ENCODE peak calls at places on chromosomes 4 and X, in six cellular contexts. A is left lung, I is astrocyte of the cerebellum, K is fibroblast of lung, O is ovary, E is fibroblast of mammary gland. C is an unnamed sample.
A peak's percentile ranks its signal among the peaks of the same experiment; 100 is the strongest.

GRCh38 chrX:133645977-133646750 is 230.9 kb upstream of the GPC4 start:
- DNase-seq in I (peak; percentile 58), A (no peak), E (peak; percentile 93), K (peak; percentile 84), O (no peak), C (peak; percentile 54)

GRCh38 chrX:29215251-29215650 is 628.0 kb downstream of the IL1RAPL1 start:
- DNase-seq in K (peak; percentile 10), O (no peak), A (no peak), I (no peak), E (peak; percentile 4), C (no peak)

GRCh38 chrX:24498975-24499374 is 33.9 kb downstream of the PDK3 start:
- DNase-seq in E (peak; percentile 22), K (peak; percentile 6), A (no peak), O (no peak), I (no peak), C (peak; percentile 17)

GRCh38 chr4:5381981-5382441 is 326.3 kb downstream of the EVC2 start:
- DNase-seq in K (peak; percentile 59), O (no peak), E (peak; percentile 18), A (no peak), I (no peak), C (peak; percentile 61)

GRCh38 chr4:1465173-1466033 is 59.2 kb upstream of the NKX1-1 start:
- DNase-seq in K (no peak), A (peak; percentile 22), E (no peak), O (no peak), I (no peak), C (no peak)

GRCh38 chr4:30402276-30402675 is 317.9 kb upstream of the PCDH7 start:
- DNase-seq in I (no peak), A (no peak), K (peak; percentile 15), O (no peak), E (peak; percentile 47), C (peak; percentile 30)

GRCh38 chrX:16712116-16712824 is at the start of gene CTPS2:
- DNase-seq in K (peak; percentile 53), O (peak; percentile 65), A (peak; percentile 72), E (peak; percentile 59), I (no peak), C (peak; percentile 60)

GRCh38 chr4:26144526-26145167 is 176.2 kb upstream of the RBPJ start:
- DNase-seq in A (no peak), E (no peak), K (peak; percentile 63), I (no peak), O (no peak), C (peak; percentile 10)

GRCh38 chr4:85825937-85826678 is 351.2 kb downstream of the ARHGAP24 start:
- DNase-seq in O (no peak), I (peak; percentile 77), E (peak; percentile 45), K (peak; percentile 80), A (peak; percentile 53), C (peak; percentile 66)

GRCh38 chr4:118018381-118018780 is 15.9 kb upstream of the NDST3 start:
- DNase-seq in I (no peak), A (no peak), K (no peak), E (no peak), O (no peak), C (no peak)

GRCh38 chr4:84967292-84967651 is 782 bp upstream of the WDFY3 start:
- DNase-seq in O (no peak), I (no peak), A (no peak), E (peak; percentile 66), K (peak; percentile 44), C (peak; percentile 35)

GRCh38 chr4:2390780-2391490 is 27.5 kb downstream of the ZFYVE28 start:
- DNase-seq in E (no peak), K (no peak), O (no peak), I (no peak), A (no peak), C (no peak)

GRCh38 chr4:168183717-168184571 is 91.6 kb downstream of the ANXA10 start:
- DNase-seq in I (peak; percentile 27), K (peak; percentile 39), O (no peak), A (no peak), E (peak; percentile 51), C (peak; percentile 55)

GRCh38 chr4:165474784-165475705 is 96.2 kb downstream of the CPE start:
- DNase-seq in E (no peak), K (no peak), O (no peak), A (no peak), I (no peak), C (no peak)

GRCh38 chr4:151935411-151935810 is 174.6 kb upstream of the GATB start:
- DNase-seq in E (no peak), K (no peak), A (no peak), I (no peak), O (no peak), C (no peak)

GRCh38 chr4:128163177-128164117 is 102.3 kb downstream of the LARP1B start:
- DNase-seq in A (no peak), E (peak; percentile 55), I (peak; percentile 57), K (peak; percentile 86), O (no peak), C (peak; percentile 78)

GRCh38 chr4:168630445-168631187 is 133.8 kb downstream of the PALLD start:
- DNase-seq in K (peak; percentile 98), E (peak; percentile 95), I (peak; percentile 91), A (no peak), O (no peak), C (peak; percentile 95)

GRCh38 chr4:122666527-122667245 is 45.8 kb upstream of the IL21 start:
- DNase-seq in E (peak; percentile 96), O (no peak), I (peak; percentile 79), A (no peak), K (peak; percentile 96), C (peak; percentile 95)

GRCh38 chrX:100905620-100906019 is 23.1 kb downstream of the XKRX start:
- DNase-seq in K (no peak), A (no peak), E (no peak), I (no peak), O (no peak), C (no peak)

GRCh38 chr4:146883070-146883469 is 62.6 kb downstream of the TTC29 start:
- DNase-seq in K (no peak), E (no peak), O (no peak), A (peak; percentile 33), I (no peak), C (no peak)
- TF ChIP-seq CTCF in K (no peak), E (no peak), O (no peak), A (no peak), I (no peak), C (no peak)

GRCh38 chrX:13571136-13571535 is 1.7 kb downstream of the EGFL6 start:
- DNase-seq in O (no peak), A (no peak), E (no peak), I (no peak), K (no peak), C (no peak)

GRCh38 chrX:13574600-13574999 is 5.2 kb downstream of the EGFL6 start:
- DNase-seq in E (no peak), I (no peak), O (no peak), A (no peak), K (no peak), C (no peak)

GRCh38 chrX:13570245-13570573 is 808 bp downstream of the EGFL6 start:
- DNase-seq in E (no peak), O (no peak), I (no peak), A (no peak), K (no peak), C (no peak)

DNA sequence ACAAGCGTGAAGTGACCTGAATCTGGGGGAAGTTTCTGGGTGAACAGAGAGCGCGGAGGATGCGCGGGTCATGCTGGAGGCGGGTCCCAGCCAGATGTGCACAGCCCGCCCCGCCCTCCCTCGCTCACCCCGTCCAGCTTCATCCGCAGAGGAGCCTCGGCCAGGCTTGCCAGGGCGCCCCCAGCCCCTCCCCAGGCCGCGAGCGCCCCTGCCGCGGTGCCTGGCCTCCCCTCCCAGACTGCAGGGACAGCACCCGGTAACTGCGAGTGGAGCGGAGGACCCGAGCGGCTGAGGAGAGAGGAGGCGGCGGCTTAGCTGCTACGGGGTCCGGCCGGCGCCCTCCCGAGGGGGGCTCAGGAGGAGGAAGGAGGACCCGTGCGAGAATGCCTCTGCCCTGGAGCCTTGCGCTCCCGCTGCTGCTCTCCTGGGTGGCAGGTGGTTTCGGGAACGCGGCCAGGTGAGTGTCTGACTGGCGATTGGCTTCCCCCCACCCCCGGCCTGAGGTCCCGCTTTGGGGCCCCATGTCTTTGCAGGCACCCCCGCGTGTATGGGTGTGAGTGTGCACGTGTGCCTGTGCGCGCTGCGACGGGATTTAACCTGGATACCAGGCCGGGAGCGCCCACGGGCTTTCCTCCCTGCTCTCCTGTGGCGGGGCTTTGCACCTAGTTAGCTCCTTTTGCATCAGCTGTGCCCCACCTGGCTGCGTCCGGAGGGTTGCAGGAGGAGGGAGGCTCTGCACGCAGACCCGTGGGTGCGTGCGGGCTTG is at the start of gene EGFL6:
- DNase-seq in O (no peak), K (no peak), E (no peak), A (no peak), I (no peak), C (no peak)
- H3K4me3 ChIP-seq in O (no peak within 1 kb of the TSS), K (no peak within 1 kb of the TSS), E (no peak within 1 kb of the TSS), A (peak within 1 kb of the TSS; percentile 21), I (no peak within 1 kb of the TSS), C (no peak within 1 kb of the TSS)

GRCh38 chrX:15050395-15050794 is 177.2 kb downstream of the MOSPD2 start:
- DNase-seq in I (no peak), A (no peak), K (no peak), O (no peak), E (no peak), C (no peak)
- TF ChIP-seq CTCF in I (no peak), A (no peak), K (no peak), O (no peak), E (no peak), C (no peak)

DNA sequence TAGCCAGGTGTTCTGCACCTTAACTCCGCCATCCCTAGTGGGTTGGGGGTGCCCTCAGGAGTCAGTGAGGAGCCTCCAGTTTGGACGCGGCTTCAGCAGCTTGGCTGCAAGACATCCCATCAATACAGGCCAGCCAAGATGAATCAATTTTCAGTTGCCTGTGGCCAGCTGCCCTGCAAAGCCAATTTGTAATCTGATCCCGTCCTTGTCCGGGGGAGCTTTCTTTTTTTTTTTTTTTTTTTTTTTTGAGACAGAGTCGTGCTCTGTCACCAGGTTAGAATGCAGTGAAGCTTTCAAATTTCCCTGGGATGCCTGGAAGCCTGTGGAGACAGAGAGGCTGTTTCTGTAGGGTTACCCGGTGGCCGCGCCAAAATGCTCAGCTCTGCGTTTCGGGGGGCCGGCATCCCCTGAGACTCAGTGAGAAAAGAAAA is 192.5 kb downstream of the ASMT start:
- DNase-seq in O (no peak), A (no peak), I (peak; percentile 32), E (peak; percentile 21), K (peak; percentile 33), C (peak; percentile 33)
- H3K4me3 ChIP-seq in O (no peak overlapping the region), A (no peak overlapping the region), I (no peak overlapping the region), E (no peak overlapping the region), K (no peak overlapping the region), C (no peak overlapping the region)

GRCh38 chr4:8774071-8774470 is 97.6 kb downstream of the HMX1 start:
- DNase-seq in O (no peak), K (no peak), I (no peak), A (no peak), E (no peak), C (no peak)
- TF ChIP-seq CTCF in O (no peak), K (no peak), I (no peak), A (no peak), E (no peak), C (no peak)

DNA sequence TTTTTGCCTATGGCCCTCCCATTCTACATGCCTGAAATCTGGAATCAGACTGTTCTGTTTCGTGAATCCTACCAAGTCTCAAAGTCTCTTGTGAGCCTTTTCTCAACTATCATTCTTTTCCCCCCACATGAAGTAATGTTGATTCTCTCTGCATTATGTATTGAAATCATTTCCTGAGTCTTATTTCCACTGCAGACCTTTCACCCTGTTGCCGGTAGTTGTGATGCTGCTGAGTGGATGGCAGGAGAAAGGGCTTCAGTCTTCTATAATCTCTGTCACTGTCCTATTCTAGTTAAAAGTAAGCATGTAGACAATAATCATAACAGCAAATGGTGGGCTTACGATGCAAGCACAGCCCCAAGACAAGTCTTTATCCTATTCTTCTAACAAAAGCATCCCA is 75.0 kb downstream of the TBC1D9 start:
- DNase-seq in A (no peak), E (no peak), O (no peak), K (no peak), I (no peak), C (no peak)
- H3K4me3 ChIP-seq in A (no peak overlapping the region), E (no peak overlapping the region), O (no peak overlapping the region), K (no peak overlapping the region), I (no peak overlapping the region), C (no peak overlapping the region)

C was measured in astrocyte of the spinal cord.